ENCODE peak calls at places on chromosomes 5 and 9, in five cellular contexts. G is lower lobe of right lung; Q is anterior cingulate cortex; T is CD4-positive, CD25-positive, alpha-beta regulatory T cell; Z is fibroblast of lung. C is an unnamed sample.

GRCh38 chr5:68710514-68710913 is 383.3 kb upstream of the SLC30A5 start:
- DNase-seq in G (no peak), Q (no peak), T (no peak), Z (no peak), C (no peak)

GRCh38 chr9:77982985-77983662 is 48.5 kb downstream of the GNAQ start:
- DNase-seq in G (no peak), Q (no peak), T (no peak), Z (no peak), C (no peak)

GRCh38 chr5:103962023-103962422 is 399.4 kb upstream of the NUDT12 start:
- DNase-seq in G (no peak), Q (no peak), T (no peak), Z (no peak), C (no peak)

GRCh38 chr5:158268286-158268685 is 409.3 kb upstream of the CLINT1 start:
- DNase-seq in G (no peak), Q (no peak), T (no peak), Z (no peak), C (no peak)

GRCh38 chr5:56047448-56047847 is 52.7 kb upstream of the IL6ST start:
- DNase-seq in G (no peak), Q (no peak), T (no peak), Z (no peak), C (no peak)

GRCh38 chr5:136080483-136081180 is 51.8 kb downstream of the TGFBI start:
- DNase-seq in G (peak; percentile 91), Q (no peak), T (peak; percentile 9), Z (peak; percentile 92), C (no peak)

GRCh38 chr9:108885643-108886348 is 23.7 kb downstream of the ACTL7A start:
- DNase-seq in G (no peak), Q (no peak), T (no peak), Z (peak; percentile 74), C (peak; percentile 82)

GRCh38 chr5:107040907-107041306 is 629.8 kb downstream of the EFNA5 start:
- DNase-seq in G (no peak), Q (no peak), T (no peak), Z (no peak), C (no peak)

GRCh38 chr5:111984044-111984443 is 227.1 kb upstream of the NREP start:
- DNase-seq in G (no peak), Q (no peak), T (no peak), Z (peak; percentile 98), C (peak; percentile 93)

GRCh38 chr9:97502984-97503861 is 1.8 kb downstream of the TMOD1 start:
- DNase-seq in G (no peak), Q (no peak), T (no peak), Z (no peak), C (no peak)

GRCh38 chr5:116733995-116734716 is 159.5 kb upstream of the SEMA6A start:
- DNase-seq in G (no peak), Q (no peak), T (no peak), Z (no peak), C (no peak)

GRCh38 chr9:137019891-137020683 is 8.0 kb downstream of the ABCA2 start:
- DNase-seq in G (no peak), Q (no peak), T (no peak), Z (no peak), C (no peak)

GRCh38 chr5:1502046-1502736 is 21.6 kb downstream of the LPCAT1 start:
- DNase-seq in G (peak; percentile 87), Q (no peak), T (no peak), Z (no peak), C (no peak)

GRCh38 chr5:53399921-53400697 is 80.3 kb upstream of the FST start:
- DNase-seq in G (no peak), Q (no peak), T (no peak), Z (no peak), C (no peak)

GRCh38 chr5:6961123-6961522 is 247.9 kb downstream of the TENT4A start:
- DNase-seq in G (no peak), Q (no peak), T (no peak), Z (no peak), C (no peak)

GRCh38 chr9:127426756-127427155 is 2.6 kb downstream of the ZNF79 start:
- DNase-seq in G (no peak), Q (no peak), T (no peak), Z (no peak), C (no peak)

GRCh38 chr5:93995126-93995621 is 253.8 kb upstream of the POU5F2 start:
- DNase-seq in G (no peak), Q (no peak), T (peak; percentile 21), Z (peak; percentile 11), C (no peak)

GRCh38 chr5:81393783-81394718 is at the start of gene ACOT12:
- DNase-seq in G (peak; percentile 41), Q (no peak), T (no peak), Z (peak; percentile 37), C (no peak)

GRCh38 chr5:6899215-6899614 is 186.0 kb downstream of the TENT4A start:
- DNase-seq in G (no peak), Q (no peak), T (no peak), Z (no peak), C (no peak)

GRCh38 chr5:181189363-181189961 is 15.5 kb downstream of the TRIM7 start:
- DNase-seq in G (no peak), Q (no peak), T (peak; percentile 82), Z (peak; percentile 42), C (no peak)

GRCh38 chr9:70571247-70571646 is 156.8 kb upstream of the KLF9 start:
- DNase-seq in G (no peak), Q (no peak), T (no peak), Z (no peak), C (no peak)

GRCh38 chr9:82242285-82242963 is 253.9 kb downstream of the SPATA31D1 start:
- DNase-seq in G (no peak), Q (no peak), T (no peak), Z (no peak), C (no peak)

GRCh38 chr9:69500925-69501324 is 171.2 kb downstream of the APBA1 start:
- DNase-seq in G (no peak), Q (no peak), T (no peak), Z (no peak), C (no peak)

GRCh38 chr5:143836161-143836725 is 24.3 kb downstream of the HMHB1 start:
- DNase-seq in G (no peak), Q (no peak), T (no peak), Z (no peak), C (no peak)

GRCh38 chr5:73826761-73827450 is 200.9 kb downstream of the ARHGEF28 start:
- DNase-seq in G (no peak), Q (no peak), T (no peak), Z (peak; percentile 64), C (peak; percentile 92)

GRCh38 chr9:86575825-86576488 is 221.7 kb upstream of the TUT7 start:
- DNase-seq in G (no peak), Q (no peak), T (no peak), Z (no peak), C (no peak)

GRCh38 chr5:107538331-107539162 is 132.2 kb downstream of the EFNA5 start:
- DNase-seq in G (no peak), Q (no peak), T (no peak), Z (peak; percentile 77), C (peak; percentile 39)

GRCh38 chr9:109652971-109653370 is 127.0 kb upstream of the PALM2AKAP2 start:
- DNase-seq in G (no peak), Q (peak; percentile 6), T (no peak), Z (peak; percentile 51), C (peak; percentile 11)

GRCh38 chr9:69371001-69371400 is 46.0 kb downstream of the ENTREP1 start:
- DNase-seq in G (no peak), Q (no peak), T (no peak), Z (peak; percentile 67), C (peak; percentile 49)

GRCh38 chr9:110058304-110058953 is 149.5 kb downstream of the C9orf152 start:
- DNase-seq in G (no peak), Q (no peak), T (peak; percentile 60), Z (peak; percentile 45), C (peak; percentile 37)

GRCh38 chr9:74940600-74940999 is 12.1 kb downstream of the C9orf40 start:
- DNase-seq in G (no peak), Q (no peak), T (no peak), Z (no peak), C (no peak)

GRCh38 chr9:112050544-112051475 is 124.3 kb downstream of the SUSD1 start:
- DNase-seq in G (no peak), Q (no peak), T (no peak), Z (peak; percentile 99), C (peak; percentile 99)

GRCh38 chr5:73103885-73104284 is 16.5 kb upstream of the TMEM171 start:
- DNase-seq in G (no peak), Q (no peak), T (no peak), Z (no peak), C (no peak)

GRCh38 chr5:10503997-10504761 is 59.7 kb upstream of the ANKRD33B start:
- DNase-seq in G (no peak), Q (no peak), T (no peak), Z (no peak), C (no peak)

GRCh38 chr5:127849436-127849835 is 146.2 kb downstream of the CCDC192 start:
- DNase-seq in G (no peak), Q (no peak), T (no peak), Z (no peak), C (no peak)

C was measured in NCI-H226.